ENCODE peak calls at places on chromosomes 16 and 17, in seven cellular contexts. Z, U, R, X, E, M and V are unnamed samples. For H3K4me1 and H3K9me3, the result is how much of the 10 kb centered on the place peaks cover.

GRCh38 chr16:67443299-67443698 is 12.4 kb downstream of the HSD11B2 start:
- DNase-seq in Z (no peak), M (no peak), X (no peak), R (peak), E (no peak), U (no peak), V (no peak)

GRCh38 chr16:11620243-11621003 is 33.7 kb upstream of the LITAF start:
- DNase-seq in X (no peak), E (no peak), Z (no peak), U (no peak), M (no peak), R (no peak), V (no peak)

GRCh38 chr17:9671559-9671958 is 26.2 kb downstream of the USP43 start:
- DNase-seq in X (no peak), E (no peak), U (no peak), R (no peak), Z (no peak), M (no peak), V (no peak)

GRCh38 chr17:2691965-2692780 is 19.4 kb downstream of the CLUH start:
- DNase-seq in E (no peak), U (no peak), X (peak), R (peak), Z (no peak), M (peak), V (no peak)

GRCh38 chr17:83065660-83066542 is 13.5 kb upstream of the METRNL start:
- DNase-seq in R (no peak), E (peak), U (no peak), X (no peak), M (peak), Z (no peak), V (no peak)

GRCh38 chr17:34195987-34196386 is 59.1 kb upstream of the CCL2 start:
- DNase-seq in U (no peak), Z (no peak), M (no peak), R (no peak), E (no peak), X (no peak), V (no peak)

GRCh38 chr17:82397449-82398335 is 20.5 kb upstream of the HEXD start:
- DNase-seq in X (no peak), E (no peak), Z (no peak), U (no peak), M (no peak), R (no peak), V (no peak)

GRCh38 chr17:55872374-55872773 is 121.5 kb downstream of the PCTP start:
- DNase-seq in M (no peak), X (no peak), U (no peak), Z (no peak), E (no peak), R (no peak), V (no peak)

GRCh38 chr16:81071816-81072215 is 5.2 kb downstream of the C16orf46 start:
- DNase-seq in E (no peak), U (no peak), M (no peak), X (peak), Z (no peak), R (no peak), V (no peak)

GRCh38 chr16:57341441-57342303 is 16.9 kb upstream of the CCL22 start:
- DNase-seq in R (no peak), E (peak), M (no peak), U (no peak), Z (no peak), X (no peak), V (no peak)

GRCh38 chr16:84044108-84044488 is 1.5 kb upstream of the SLC38A8 start:
- DNase-seq in E (no peak), Z (no peak), R (no peak), M (no peak), U (no peak), X (peak), V (no peak)

GRCh38 chr17:77353684-77354419 is 213.1 kb downstream of the SEC14L1 start:
- DNase-seq in U (no peak), Z (no peak), R (no peak), E (no peak), M (no peak), X (no peak), V (no peak)

GRCh38 chr16:82182237-82183003 is 12.4 kb upstream of the MPHOSPH6 start:
- DNase-seq in X (no peak), U (no peak), Z (no peak), R (no peak), E (no peak), M (no peak), V (no peak)

GRCh38 chr16:74727903-74728302 is 27.2 kb upstream of the MLKL start:
- DNase-seq in Z (no peak), X (no peak), U (no peak), E (no peak), R (no peak), M (no peak), V (no peak)

GRCh38 chr17:77493238-77493812 is 352.6 kb downstream of the SEC14L1 start:
- DNase-seq in U (no peak), R (no peak), M (no peak), Z (no peak), E (peak), X (no peak), V (no peak)

GRCh38 chr16:58026705-58027340 is 1.3 kb downstream of the MMP15 start:
- DNase-seq in M (peak), Z (no peak), E (peak), R (no peak), U (no peak), X (peak), V (no peak)

GRCh38 chr17:30921544-30922196 is at the start of gene ADAP2:
- DNase-seq in M (peak), R (peak), E (peak), Z (no peak), X (peak), U (no peak), V (no peak)

GRCh38 chr17:47935961-47936360 is 5.4 kb upstream of the PNPO start:
- DNase-seq in X (peak), Z (no peak), R (no peak), E (no peak), M (no peak), U (no peak), V (no peak)

GRCh38 chr16:21088646-21089538 is 61.8 kb downstream of the DNAH3 start:
- DNase-seq in E (no peak), Z (no peak), R (no peak), U (no peak), M (no peak), X (no peak), V (no peak)

GRCh38 chr17:61832463-61832862 is 30.9 kb downstream of the BRIP1 start:
- DNase-seq in U (no peak), Z (no peak), M (no peak), R (no peak), E (no peak), X (no peak), V (no peak)

GRCh38 chr16:49681449-49681848 is 174.5 kb downstream of the ZNF423 start:
- DNase-seq in R (no peak), U (no peak), M (no peak), X (no peak), Z (no peak), E (no peak), V (no peak)

GRCh38 chr16:27789150-27789549 is 239.2 kb downstream of the KATNIP start:
- DNase-seq in R (no peak), U (no peak), X (no peak), Z (no peak), E (no peak), M (no peak), V (no peak)

GRCh38 chr16:58119509-58119845 is 9.7 kb downstream of the CFAP20 start:
- DNase-seq in U (no peak), R (no peak), X (no peak), M (no peak), Z (no peak), E (no peak), V (no peak)

GRCh38 chr16:78695371-78695770 is 595.9 kb downstream of the WWOX start:
- DNase-seq in R (no peak), E (peak), Z (no peak), X (no peak), U (no peak), M (no peak), V (no peak)

GRCh38 chr16:75559564-75560372 is 3.7 kb upstream of the TMEM231 start:
- DNase-seq in M (no peak), U (no peak), Z (no peak), X (peak), R (peak), E (no peak), V (no peak)

GRCh38 chr17:64118452-64118979 is 11.4 kb downstream of the ERN1 start:
- DNase-seq in M (peak), E (peak), Z (no peak), X (peak), R (peak), U (peak), V (no peak)

GRCh38 chr16:66996324-66996982 is 8.1 kb downstream of the CES4A start:
- DNase-seq in Z (no peak), X (no peak), E (peak), U (peak), R (peak), M (peak), V (no peak)

GRCh38 chr17:29617125-29617480 is 5.6 kb downstream of the CORO6 start:
- DNase-seq in M (peak), U (no peak), R (peak), X (peak), E (peak), Z (peak), V (peak)

GRCh38 chr17:29615048-29615385 is 7.7 kb downstream of the CORO6 start:
- DNase-seq in U (no peak), Z (peak), X (peak), E (peak), R (no peak), M (peak), V (peak)

GRCh38 chr17:29617481-29618271 is 5.0 kb downstream of the CORO6 start:
- DNase-seq in R (no peak), E (peak), U (no peak), M (peak), Z (peak), X (peak), V (peak)

GRCh38 chr17:29615492-29616299 is 7.0 kb downstream of the CORO6 start:
- DNase-seq in R (peak), M (peak), X (peak), Z (peak), E (peak), U (peak), V (peak)

GRCh38 chr17:29616300-29617048 is 6.2 kb downstream of the CORO6 start:
- DNase-seq in M (no peak), Z (no peak), X (no peak), E (peak), U (no peak), R (no peak), V (no peak)
- H3K4me1 ChIP-seq in M (under half), Z (half or more), X (half or more), E (half or more), U (under half), R (half or more), V (under half)

GRCh38 chr17:43644081-43644480 is 17.6 kb downstream of the MEOX1 start:
- DNase-seq in M (no peak), U (no peak), R (no peak), Z (no peak), X (no peak), E (no peak), V (no peak)

GRCh38 chr17:43645765-43646481 is 15.8 kb downstream of the MEOX1 start:
- DNase-seq in U (peak), E (peak), R (peak), M (peak), Z (peak), X (no peak), V (no peak)

GRCh38 chr17:43637563-43638323 is 24.0 kb downstream of the MEOX1 start:
- DNase-seq in R (no peak), Z (no peak), X (no peak), U (no peak), M (no peak), E (no peak), V (no peak)

GRCh38 chr17:43645450-43645764 is 16.3 kb downstream of the MEOX1 start:
- DNase-seq in U (no peak), X (no peak), E (no peak), Z (no peak), M (no peak), R (no peak), V (no peak)

DNA sequence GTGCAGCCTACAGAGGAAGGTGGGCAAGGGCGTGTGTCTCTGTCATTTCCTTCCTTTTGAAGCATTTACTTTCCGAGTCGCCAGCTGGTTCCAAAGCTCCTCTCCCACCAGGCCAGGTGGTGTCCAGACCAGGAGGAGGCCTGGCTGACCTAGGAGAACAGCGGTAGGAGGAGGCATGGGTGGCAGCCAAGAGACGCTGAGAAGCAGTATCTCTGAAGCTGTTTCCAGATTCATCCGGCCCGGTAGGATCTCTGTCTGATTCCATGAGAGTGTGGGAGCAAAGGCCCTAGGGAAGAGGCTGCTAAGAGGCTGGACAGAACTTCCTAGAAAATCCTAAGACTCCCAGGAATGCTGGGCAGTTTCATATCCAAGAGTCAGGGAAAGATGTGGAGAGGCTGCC is 20.3 kb downstream of the MEOX1 start:
- DNase-seq in M (no peak), U (no peak), X (no peak), R (peak), Z (no peak), E (no peak), V (no peak)
- H3K9me3 ChIP-seq in M (under half), U (under half), X (under half), R (under half), Z (under half), E (under half), V (under half)

DNA sequence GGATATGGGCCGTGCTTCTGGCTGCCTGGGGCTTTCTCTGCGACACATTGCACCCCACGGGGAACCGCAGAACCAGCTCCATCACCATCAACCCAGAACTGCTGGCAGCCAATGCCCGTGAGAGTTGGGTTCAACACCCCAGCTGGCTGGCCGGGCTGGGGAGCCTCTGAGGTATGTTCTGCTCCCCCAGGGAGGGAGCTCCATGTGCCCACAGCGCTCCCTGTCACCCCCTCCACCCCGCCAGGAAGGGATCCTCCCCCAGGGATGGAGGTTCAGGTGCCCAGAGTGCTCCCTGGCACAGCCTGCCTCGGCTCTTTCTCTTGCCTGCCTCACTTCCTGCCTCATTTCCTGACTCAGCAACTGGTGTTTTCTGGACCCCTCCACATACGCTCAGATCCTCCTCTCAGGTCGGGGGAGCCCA is 24.2 kb upstream of the MPRIP start:
- DNase-seq in X (no peak), E (no peak), M (peak), U (no peak), R (no peak), Z (no peak), V (no peak)
- H3K27ac ChIP-seq in X (no peak), E (peak), M (peak), U (no peak), R (no peak), Z (no peak), V (no peak)

GRCh38 chr17:73593249-73593965 is 50.8 kb downstream of the SDK2 start:
- DNase-seq in E (no peak), Z (no peak), U (no peak), X (no peak), M (no peak), R (no peak), V (no peak)

GRCh38 chr17:73595068-73595865 is 49.0 kb downstream of the SDK2 start:
- DNase-seq in R (peak), X (peak), M (peak), E (no peak), U (no peak), Z (peak), V (peak)

GRCh38 chr17:73594025-73594424 is 50.2 kb downstream of the SDK2 start:
- DNase-seq in R (no peak), M (no peak), Z (no peak), E (no peak), X (no peak), U (no peak), V (no peak)

GRCh38 chr17:73595931-73596330 is 48.3 kb downstream of the SDK2 start:
- DNase-seq in E (no peak), M (no peak), R (no peak), Z (no peak), X (no peak), U (no peak), V (no peak)

GRCh38 chr17:73594598-73594997 is 49.6 kb downstream of the SDK2 start:
- DNase-seq in E (no peak), M (no peak), U (no peak), X (no peak), R (no peak), Z (no peak), V (no peak)
- H3K4me1 ChIP-seq in E (under half), M (under half), U (under half), X (under half), R (under half), Z (half or more), V (half or more)

GRCh38 chr16:87246269-87247065 is 70.7 kb downstream of the C16orf95 start:
- DNase-seq in M (no peak), X (no peak), R (no peak), U (no peak), Z (no peak), E (no peak), V (no peak)
- H3K9me3 ChIP-seq in M (under half), X (under half), R (under half), U (under half), Z (under half), E (under half), V (under half)

GRCh38 chr16:23511731-23512130 is 1.4 kb upstream of the GGA2 start:
- DNase-seq in E (no peak), Z (no peak), X (no peak), U (no peak), M (no peak), R (no peak), V (no peak)

GRCh38 chr16:23509441-23509754 is 896 bp downstream of the GGA2 start:
- DNase-seq in R (no peak), E (no peak), U (no peak), M (no peak), Z (no peak), X (no peak), V (no peak)

GRCh38 chr16:23509763-23510153 is 536 bp downstream of the GGA2 start:
- DNase-seq in M (no peak), Z (peak), U (no peak), E (peak), R (peak), X (peak), V (peak)

GRCh38 chr16:23508589-23509440 is 1.5 kb downstream of the GGA2 start:
- DNase-seq in M (no peak), X (peak), Z (no peak), R (no peak), E (peak), U (no peak), V (no peak)

GRCh38 chr16:23510154-23510914 is at the start of gene GGA2:
- DNase-seq in E (peak), R (peak), M (peak), Z (peak), X (peak), U (peak), V (peak)
- H3K27ac ChIP-seq in E (peak), R (peak), M (peak), Z (peak), X (peak), U (peak), V (peak)

GRCh38 chr17:36808181-36808661 is 129.1 kb upstream of the LHX1 start:
- DNase-seq in X (peak), Z (no peak), R (no peak), E (no peak), M (no peak), U (no peak), V (no peak)
- H3K4me1 ChIP-seq in X (under half), Z (under half), R (under half), E (under half), M (under half), U (under half), V (under half)

GRCh38 chr16:47833771-47834170 is 322.0 kb downstream of the ABCC12 start:
- DNase-seq in M (no peak), U (no peak), X (no peak), Z (no peak), E (no peak), R (no peak), V (no peak)

DNA sequence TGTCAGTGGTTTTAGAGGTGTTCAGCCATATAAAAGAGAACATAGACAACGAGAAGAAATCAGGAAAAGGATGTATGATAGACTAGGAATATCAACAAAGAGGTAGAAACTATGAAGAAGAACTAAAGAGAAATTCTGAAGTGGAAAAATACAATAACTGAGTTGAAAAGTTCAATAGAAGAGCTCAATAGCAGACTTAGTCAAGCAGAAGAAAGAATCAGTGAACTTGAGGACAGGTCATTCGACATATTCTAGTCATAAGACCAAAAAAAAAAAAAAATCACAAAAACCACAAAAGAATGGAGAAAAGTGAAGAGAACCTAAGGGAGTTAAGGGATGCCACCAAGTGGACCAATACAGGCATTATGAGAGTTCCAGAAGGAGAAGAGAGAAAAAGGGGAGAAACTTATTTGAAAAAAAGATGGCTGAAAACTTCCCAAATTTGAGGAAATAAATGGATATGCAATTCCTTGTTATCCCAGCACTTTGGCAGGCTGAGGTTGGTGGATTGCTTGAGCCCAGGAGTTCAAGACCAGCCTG is 321.2 kb downstream of the ABCC12 start:
- DNase-seq in M (no peak), R (no peak), U (no peak), Z (no peak), X (no peak), E (no peak), V (no peak)
- H3K9me3 ChIP-seq in M (under half), R (under half), U (under half), Z (under half), X (under half), E (under half), V (under half)

GRCh38 chr17:954431-955164 is 25.0 kb downstream of the NXN start:
- DNase-seq in U (no peak), Z (no peak), M (no peak), X (no peak), E (no peak), R (no peak), V (no peak)
- H3K27ac ChIP-seq in U (peak), Z (no peak), M (peak), X (no peak), E (no peak), R (no peak), V (no peak)

GRCh38 chr17:27570578-27570914 is 60.4 kb upstream of the LGALS9 start:
- DNase-seq in Z (no peak), X (no peak), E (no peak), U (no peak), R (no peak), M (no peak), V (no peak)
- H3K4me1 ChIP-seq in Z (under half), X (half or more), E (half or more), U (under half), R (half or more), M (under half), V (under half)